ENCODE peak calls at places on chromosomes 2 and 18, in four cellular contexts. One of them, this sample, is unnamed.

GRCh38 chr18:38545071-38545470 is 979.5 kb upstream of the CELF4 start:
- DNase-seq in SK-N-SH: no peak
- DNase-seq in GM12878: no peak
- DNase-seq in HepG2: peak; percentile 24
- DNase-seq in this sample: no peak

GRCh38 chr2:129253461-129253812 is 726.0 kb upstream of the RAB6C start:
- DNase-seq in SK-N-SH: peak; percentile 18
- DNase-seq in GM12878: no peak
- DNase-seq in HepG2: no peak
- DNase-seq in this sample: peak; percentile 15

GRCh38 chr2:178865537-178865936 is 58.3 kb upstream of the TTN start:
- DNase-seq in SK-N-SH: peak; percentile 4
- DNase-seq in GM12878: no peak
- DNase-seq in HepG2: no peak
- DNase-seq in this sample: no peak

GRCh38 chr2:152647417-152648010 is 69.7 kb downstream of the PRPF40A start:
- DNase-seq in SK-N-SH: no peak
- DNase-seq in GM12878: no peak
- DNase-seq in HepG2: no peak
- DNase-seq in this sample: no peak

GRCh38 chr18:73199151-73199550 is 331.4 kb upstream of the NETO1 start:
- DNase-seq in SK-N-SH: no peak
- DNase-seq in GM12878: no peak
- DNase-seq in HepG2: no peak
- DNase-seq in this sample: no peak

GRCh38 chr2:223460774-223461211 is 141.4 kb downstream of the SCG2 start:
- DNase-seq in SK-N-SH: no peak
- DNase-seq in GM12878: no peak
- DNase-seq in HepG2: no peak
- DNase-seq in this sample: no peak

GRCh38 chr2:12549641-12550040 is 167.1 kb upstream of the TRIB2 start:
- DNase-seq in SK-N-SH: no peak
- DNase-seq in GM12878: no peak
- DNase-seq in HepG2: no peak
- DNase-seq in this sample: no peak

GRCh38 chr2:61288070-61288841 is 126.3 kb downstream of the C2orf74 start:
- DNase-seq in SK-N-SH: no peak
- DNase-seq in GM12878: no peak
- DNase-seq in HepG2: no peak
- DNase-seq in this sample: no peak

GRCh38 chr2:146874260-146874658 is 970.6 kb upstream of the ACVR2A start:
- DNase-seq in SK-N-SH: no peak
- DNase-seq in GM12878: no peak
- DNase-seq in HepG2: no peak
- DNase-seq in this sample: no peak

GRCh38 chr2:240499309-240500301 is 58.2 kb downstream of the ANKMY1 start:
- DNase-seq in SK-N-SH: peak; percentile 24
- DNase-seq in GM12878: no peak
- DNase-seq in HepG2: no peak
- DNase-seq in this sample: no peak

GRCh38 chr2:186595219-186595618 is 5.4 kb downstream of the ITGAV start:
- DNase-seq in SK-N-SH: no peak
- DNase-seq in GM12878: no peak
- DNase-seq in HepG2: peak; percentile 97
- DNase-seq in this sample: no peak

GRCh38 chr2:287471-287885 is 413 bp downstream of the ALKAL2 start:
- DNase-seq in SK-N-SH: peak; percentile 87
- DNase-seq in GM12878: no peak
- DNase-seq in HepG2: no peak
- DNase-seq in this sample: no peak

GRCh38 chr2:153870308-153870707 is 1.4 kb upstream of the GALNT13 start:
- DNase-seq in SK-N-SH: peak; percentile 32
- DNase-seq in GM12878: no peak
- DNase-seq in HepG2: peak; percentile 45
- DNase-seq in this sample: no peak

GRCh38 chr2:133331437-133331836 is 236.8 kb downstream of the NCKAP5 start:
- DNase-seq in SK-N-SH: no peak
- DNase-seq in GM12878: no peak
- DNase-seq in HepG2: no peak
- DNase-seq in this sample: no peak

GRCh38 chr2:43169987-43170732 is 56.2 kb downstream of the ZFP36L2 start:
- DNase-seq in SK-N-SH: peak; percentile 69
- DNase-seq in GM12878: no peak
- DNase-seq in HepG2: no peak
- DNase-seq in this sample: no peak

GRCh38 chr2:34545486-34546136 is 946.5 kb upstream of the FAM98A start:
- DNase-seq in SK-N-SH: no peak
- DNase-seq in GM12878: no peak
- DNase-seq in HepG2: no peak
- DNase-seq in this sample: no peak

GRCh38 chr18:44969214-44969842 is 288.6 kb downstream of the SETBP1 start:
- DNase-seq in SK-N-SH: no peak
- DNase-seq in GM12878: no peak
- DNase-seq in HepG2: no peak
- DNase-seq in this sample: no peak

GRCh38 chr2:149527998-149528775 is 59.4 kb downstream of the MMADHC start:
- DNase-seq in SK-N-SH: peak; percentile 56
- DNase-seq in GM12878: no peak
- DNase-seq in HepG2: no peak
- DNase-seq in this sample: no peak

GRCh38 chr2:180374502-180375281 is 367.6 kb upstream of the CWC22 start:
- DNase-seq in SK-N-SH: no peak
- DNase-seq in GM12878: no peak
- DNase-seq in HepG2: no peak
- DNase-seq in this sample: no peak

GRCh38 chr2:178190938-178191910 is 3.1 kb upstream of the OSBPL6 start:
- DNase-seq in SK-N-SH: no peak
- DNase-seq in GM12878: no peak
- DNase-seq in HepG2: no peak
- DNase-seq in this sample: no peak

GRCh38 chr18:60172030-60172429 is 200.5 kb downstream of the MC4R start:
- DNase-seq in SK-N-SH: peak; percentile 24
- DNase-seq in GM12878: no peak
- DNase-seq in HepG2: no peak
- DNase-seq in this sample: no peak

GRCh38 chr2:10122500-10123280 is at the start of gene RRM2:
- DNase-seq in SK-N-SH: peak; percentile 99
- DNase-seq in GM12878: peak; percentile 65
- DNase-seq in HepG2: peak; percentile 95
- DNase-seq in this sample: peak; percentile 96

GRCh38 chr2:215882689-215883088 is 130.7 kb downstream of the MREG start:
- DNase-seq in SK-N-SH: no peak
- DNase-seq in GM12878: no peak
- DNase-seq in HepG2: no peak
- DNase-seq in this sample: no peak

GRCh38 chr18:79613186-79613931 is 66.2 kb upstream of the CTDP1 start:
- DNase-seq in SK-N-SH: no peak
- DNase-seq in GM12878: no peak
- DNase-seq in HepG2: no peak
- DNase-seq in this sample: peak; percentile 40

GRCh38 chr18:55420977-55421611 is 166.9 kb downstream of the TCF4 start:
- DNase-seq in SK-N-SH: no peak
- DNase-seq in GM12878: no peak
- DNase-seq in HepG2: no peak
- DNase-seq in this sample: no peak

GRCh38 chr18:47737956-47738355 is 192.5 kb downstream of the SMAD2 start:
- DNase-seq in SK-N-SH: no peak
- DNase-seq in GM12878: no peak
- DNase-seq in HepG2: no peak
- DNase-seq in this sample: no peak

GRCh38 chr2:213920014-213920413 is 490.8 kb upstream of the VWC2L start:
- DNase-seq in SK-N-SH: no peak
- DNase-seq in GM12878: no peak
- DNase-seq in HepG2: no peak
- DNase-seq in this sample: no peak

GRCh38 chr2:8141079-8141762 is 540.6 kb upstream of the ID2 start:
- DNase-seq in SK-N-SH: no peak
- DNase-seq in GM12878: no peak
- DNase-seq in HepG2: no peak
- DNase-seq in this sample: no peak

GRCh38 chr2:8138525-8138922 is 543.3 kb upstream of the ID2 start:
- DNase-seq in SK-N-SH: no peak
- DNase-seq in GM12878: no peak
- DNase-seq in HepG2: peak; percentile 20
- DNase-seq in this sample: no peak

GRCh38 chr2:8139668-8140202 is 542.1 kb upstream of the ID2 start:
- DNase-seq in SK-N-SH: no peak
- DNase-seq in GM12878: no peak
- DNase-seq in HepG2: no peak
- DNase-seq in this sample: no peak

GRCh38 chr2:8137801-8138200 is 544.1 kb upstream of the ID2 start:
- DNase-seq in SK-N-SH: no peak
- DNase-seq in GM12878: no peak
- DNase-seq in HepG2: no peak
- DNase-seq in this sample: no peak

DNA sequence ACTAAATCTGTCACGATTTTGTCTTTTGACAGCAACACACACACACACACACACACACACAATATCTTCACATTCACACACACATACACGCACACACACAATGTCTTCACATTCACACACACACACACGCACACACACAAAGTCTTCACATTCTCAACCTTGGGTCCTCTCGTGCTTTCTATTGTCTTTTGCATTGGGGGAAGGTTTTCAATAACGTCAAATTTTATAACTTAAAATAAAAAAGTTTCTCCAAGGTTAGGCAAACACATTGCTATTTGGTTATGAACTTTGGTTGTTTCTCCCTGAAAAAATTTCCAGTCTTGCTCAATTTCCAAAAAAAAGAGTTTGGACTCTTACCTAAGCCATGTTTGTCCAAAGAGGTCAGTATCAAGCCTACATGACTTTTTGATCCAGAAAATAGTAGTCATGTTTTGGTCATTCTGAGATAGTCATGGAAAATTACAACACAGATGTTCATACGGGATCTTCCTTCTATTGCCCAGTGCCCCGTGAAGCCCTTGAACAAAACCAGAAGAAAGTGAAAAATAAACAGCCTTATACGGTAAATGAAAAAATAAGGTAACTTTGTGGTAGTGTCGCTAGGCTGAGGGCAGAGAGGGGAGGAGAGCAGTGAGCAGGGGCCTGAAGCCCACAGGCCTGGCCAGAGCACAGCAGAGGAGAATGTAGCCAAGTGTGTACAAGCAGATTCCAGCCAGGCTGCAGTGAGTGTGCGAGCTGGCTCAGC is 542.8 kb upstream of the ID2 start:
- DNase-seq in SK-N-SH: no peak
- DNase-seq in GM12878: no peak
- DNase-seq in HepG2: peak; percentile 99
- DNase-seq in this sample: no peak
- TF ChIP-seq TCF12 in SK-N-SH: no peak
- TF ChIP-seq TCF12 in GM12878: no peak
- TF ChIP-seq TCF12 in HepG2: no peak
- TF ChIP-seq TCF12 in this sample: no peak

GRCh38 chr2:54671010-54671409 is 52.5 kb upstream of the EML6 start:
- DNase-seq in SK-N-SH: no peak
- DNase-seq in GM12878: no peak
- DNase-seq in HepG2: no peak
- DNase-seq in this sample: no peak

GRCh38 chr2:54668711-54669110 is 54.8 kb upstream of the EML6 start:
- DNase-seq in SK-N-SH: no peak
- DNase-seq in GM12878: no peak
- DNase-seq in HepG2: peak; percentile 23
- DNase-seq in this sample: no peak

GRCh38 chr2:54667726-54668650 is 55.5 kb upstream of the EML6 start:
- DNase-seq in SK-N-SH: no peak
- DNase-seq in GM12878: no peak
- DNase-seq in HepG2: no peak
- DNase-seq in this sample: no peak

GRCh38 chr2:54670485-54671009 is 52.9 kb upstream of the EML6 start:
- DNase-seq in SK-N-SH: no peak
- DNase-seq in GM12878: no peak
- DNase-seq in HepG2: no peak
- DNase-seq in this sample: no peak

DNA sequence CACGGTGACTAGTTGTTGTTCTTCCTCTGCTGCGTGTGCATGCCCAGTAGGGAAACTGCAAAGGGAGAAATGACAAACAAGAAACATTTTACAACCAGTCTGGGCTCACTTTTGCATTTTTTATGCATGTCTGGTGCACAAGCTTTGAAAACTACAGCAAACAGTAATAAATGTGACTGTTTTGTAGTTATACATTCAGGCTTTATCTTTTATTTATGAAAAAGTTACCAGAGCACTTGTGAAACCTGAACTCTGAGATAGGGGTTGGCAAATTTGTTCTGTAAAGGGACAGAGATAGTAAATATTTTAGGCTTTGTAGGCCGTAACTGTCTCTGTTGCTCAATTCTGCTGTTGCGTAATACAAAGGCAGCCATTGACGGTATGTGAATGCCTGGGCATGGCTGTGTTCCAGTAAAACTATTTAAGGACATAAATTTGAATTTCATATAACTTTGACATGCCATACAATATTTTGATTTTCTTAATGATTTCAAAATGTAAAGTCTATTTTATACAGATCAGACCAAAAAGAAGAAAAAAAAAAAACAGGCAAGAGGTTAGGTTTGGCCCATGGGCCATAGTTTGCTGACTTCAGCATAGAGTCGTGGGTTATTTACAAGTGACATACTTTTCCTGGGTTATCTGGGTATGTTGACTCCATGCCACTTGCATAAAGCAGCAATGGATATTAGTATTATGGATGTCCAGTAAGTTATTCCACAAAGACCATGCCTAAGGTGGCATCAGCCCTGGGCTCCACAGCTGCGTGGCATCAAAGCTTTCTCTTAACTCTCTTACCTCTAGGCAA is 53.6 kb upstream of the EML6 start:
- DNase-seq in SK-N-SH: no peak
- DNase-seq in GM12878: no peak
- DNase-seq in HepG2: peak; percentile 96
- DNase-seq in this sample: no peak
- TF ChIP-seq TCF12 in SK-N-SH: no peak
- TF ChIP-seq TCF12 in GM12878: no peak
- TF ChIP-seq TCF12 in HepG2: no peak
- TF ChIP-seq TCF12 in this sample: no peak

GRCh38 chr2:100039291-100039985 is 103.0 kb downstream of the AFF3 start:
- DNase-seq in SK-N-SH: no peak
- DNase-seq in GM12878: no peak
- DNase-seq in HepG2: no peak
- DNase-seq in this sample: no peak
- TF ChIP-seq TCF12 in SK-N-SH: no peak
- TF ChIP-seq TCF12 in GM12878: no peak
- TF ChIP-seq TCF12 in HepG2: no peak
- TF ChIP-seq TCF12 in this sample: no peak

GRCh38 chr2:225002656-225003045 is 39.6 kb downstream of the DOCK10 start:
- DNase-seq in SK-N-SH: no peak
- DNase-seq in GM12878: peak; percentile 63
- DNase-seq in HepG2: no peak
- DNase-seq in this sample: no peak

GRCh38 chr2:225002039-225002655 is 40.1 kb downstream of the DOCK10 start:
- DNase-seq in SK-N-SH: peak; percentile 42
- DNase-seq in GM12878: peak; percentile 60
- DNase-seq in HepG2: peak; percentile 54
- DNase-seq in this sample: no peak

GRCh38 chr2:225008179-225008829 is 34.0 kb downstream of the DOCK10 start:
- DNase-seq in SK-N-SH: no peak
- DNase-seq in GM12878: no peak
- DNase-seq in HepG2: no peak
- DNase-seq in this sample: no peak

GRCh38 chr2:225006730-225007129 is 35.5 kb downstream of the DOCK10 start:
- DNase-seq in SK-N-SH: no peak
- DNase-seq in GM12878: no peak
- DNase-seq in HepG2: no peak
- DNase-seq in this sample: no peak

GRCh38 chr2:225004531-225004930 is 37.7 kb downstream of the DOCK10 start:
- DNase-seq in SK-N-SH: no peak
- DNase-seq in GM12878: no peak
- DNase-seq in HepG2: no peak
- DNase-seq in this sample: no peak
- TF ChIP-seq TCF12 in SK-N-SH: no peak
- TF ChIP-seq TCF12 in GM12878: no peak
- TF ChIP-seq TCF12 in HepG2: no peak
- TF ChIP-seq TCF12 in this sample: no peak

This sample was measured in H1.